ENCODE peak calls at places on chromosomes 4 and X, in five cellular contexts. D is fibroblast of villous mesenchyme, X is mammary epithelial cell, A is fibroblast of the aortic adventitia, Z is hepatocyte. F is an unnamed sample.

GRCh38 chrX:78650906-78651437 is 8.2 kb downstream of the RTL3 start:
- DNase-seq in D (peak; percentile 40), X (no peak), A (peak; percentile 63), Z (no peak), F (peak; percentile 91)

GRCh38 chr4:119040711-119041185 is 94.9 kb upstream of the MYOZ2 start:
- DNase-seq in Z (no peak), D (peak; percentile 86), A (peak; percentile 91), X (peak; percentile 83), F (peak; percentile 94)

GRCh38 chr4:158571736-158572135 is 50.1 kb downstream of the RXFP1 start:
- DNase-seq in A (no peak), Z (no peak), X (no peak), D (no peak), F (no peak)

GRCh38 chr4:52600275-52600674 is 58.8 kb downstream of the USP46 start:
- DNase-seq in D (no peak), X (no peak), Z (no peak), A (no peak), F (no peak)

GRCh38 chr4:109015413-109015810 is 252.6 kb upstream of the ETNPPL start:
- DNase-seq in D (no peak), A (no peak), Z (no peak), X (no peak), F (no peak)

GRCh38 chr4:179662522-179662921 is 2220.3 kb upstream of the AGA start:
- DNase-seq in D (no peak), A (no peak), Z (no peak), X (no peak), F (no peak)

GRCh38 chr4:123588631-123589223 is 192.1 kb downstream of the SPRY1 start:
- DNase-seq in X (peak; percentile 88), A (peak; percentile 25), D (peak; percentile 94), Z (peak; percentile 19), F (peak; percentile 61)

GRCh38 chr4:53515076-53515475 is 76.2 kb downstream of the LNX1 start:
- DNase-seq in Z (no peak), A (no peak), D (no peak), X (no peak), F (no peak)

GRCh38 chr4:185933078-185933581 is 121.1 kb upstream of the SORBS2 start:
- DNase-seq in Z (no peak), X (peak; percentile 6), D (no peak), A (peak; percentile 70), F (peak; percentile 68)

GRCh38 chr4:37573566-37573965 is 112.6 kb downstream of the RELL1 start:
- DNase-seq in X (no peak), A (no peak), D (no peak), Z (no peak), F (no peak)

GRCh38 chrX:63920875-63921274 is 135.9 kb upstream of the ARHGEF9 start:
- DNase-seq in Z (no peak), D (no peak), X (no peak), A (no peak), F (no peak)

GRCh38 chr4:86657382-86657781 is 63.3 kb downstream of the PTPN13 start:
- DNase-seq in X (no peak), D (no peak), A (no peak), Z (no peak), F (no peak)

GRCh38 chrX:140733766-140734342 is 24.3 kb downstream of the LINC00632 start:
- DNase-seq in A (peak; percentile 63), D (peak; percentile 42), Z (peak; percentile 61), X (peak; percentile 25), F (peak; percentile 40)

GRCh38 chrX:15376956-15377355 is 7.3 kb downstream of the VEGFD start:
- DNase-seq in X (no peak), Z (no peak), D (peak; percentile 2), A (peak; percentile 22), F (peak; percentile 63)

GRCh38 chr4:143346208-143346607 is 9.5 kb downstream of the GAB1 start:
- DNase-seq in Z (peak; percentile 47), A (no peak), X (peak; percentile 95), D (no peak), F (no peak)

GRCh38 chrX:47574096-47574553 is 8.1 kb upstream of the TIMP1 start:
- DNase-seq in D (no peak), Z (peak; percentile 35), A (no peak), X (no peak), F (no peak)

GRCh38 chrX:96004386-96004785 is 680.3 kb upstream of the DIAPH2 start:
- DNase-seq in A (peak; percentile 58), X (peak; percentile 45), D (no peak), Z (no peak), F (peak; percentile 0)

GRCh38 chr4:152572417-152573086 is 36.7 kb upstream of the FBXW7 start:
- DNase-seq in Z (peak; percentile 73), A (peak; percentile 87), D (peak; percentile 95), X (peak; percentile 55), F (peak; percentile 15)

GRCh38 chr4:2802618-2803531 is 10.0 kb downstream of the SH3BP2 start:
- DNase-seq in A (no peak), D (no peak), Z (no peak), X (no peak), F (no peak)

DNA sequence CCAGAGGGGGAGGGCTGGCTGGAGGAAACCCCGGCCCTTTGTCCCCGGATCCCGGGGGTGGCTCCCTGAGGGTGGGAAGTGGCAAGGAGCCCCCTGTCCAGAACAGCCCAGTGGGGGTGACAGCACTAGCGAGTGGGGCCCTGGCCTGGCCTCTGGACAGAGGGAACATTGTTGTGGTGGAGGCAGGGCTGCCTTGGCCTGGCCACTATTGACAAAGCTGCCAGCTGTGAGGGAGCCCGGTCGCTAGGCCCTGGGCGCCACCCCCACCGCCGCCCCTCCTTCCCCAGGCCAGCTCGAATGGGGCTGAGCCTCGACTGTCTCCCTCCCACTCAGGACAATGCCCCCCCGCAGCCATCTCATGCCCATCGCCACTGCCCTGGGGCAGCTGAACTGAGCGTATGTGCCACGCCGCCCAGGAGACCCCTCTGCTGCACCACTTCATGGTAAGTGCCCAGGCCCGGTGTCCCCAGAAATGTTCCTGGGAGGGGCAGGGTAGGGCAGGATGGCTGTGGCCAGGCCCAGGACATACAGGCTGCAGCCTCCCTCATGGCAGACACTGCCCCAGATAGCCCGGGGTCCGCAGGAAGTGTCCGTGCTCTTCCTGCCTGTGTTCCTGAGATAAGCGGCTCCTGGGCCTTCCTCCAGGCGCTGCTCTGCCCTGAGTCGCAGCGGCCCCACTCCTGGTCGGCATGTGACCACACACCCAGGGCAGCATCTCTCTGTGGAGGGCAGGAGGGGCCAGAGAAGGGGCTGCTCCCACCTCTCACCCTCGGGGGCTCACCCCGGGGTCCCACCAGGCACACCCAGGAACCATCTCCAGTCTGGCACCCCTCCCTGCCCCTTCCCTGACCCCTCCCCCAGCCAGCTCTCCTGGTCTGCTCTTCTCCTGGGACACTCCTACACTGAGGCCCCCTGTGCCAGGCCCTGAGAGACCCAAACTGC is 1.4 kb downstream of the PLXNB3 start:
- DNase-seq in X (no peak), A (no peak), D (peak; percentile 23), Z (no peak), F (no peak)
- H3K4me3 ChIP-seq in X (peak overlapping the region; percentile 68), A (peak overlapping the region; percentile 47), D (peak overlapping the region; percentile 52), Z (no peak overlapping the region), F (peak overlapping the region; percentile 61)

GRCh38 chr4:145539677-145540076 is 58.0 kb downstream of the SMAD1 start:
- DNase-seq in A (no peak), X (no peak), D (no peak), Z (no peak), F (no peak)
- H3K4me3 ChIP-seq in A (no peak overlapping the region), X (no peak overlapping the region), D (no peak overlapping the region), Z (no peak overlapping the region), F (no peak overlapping the region)

DNA sequence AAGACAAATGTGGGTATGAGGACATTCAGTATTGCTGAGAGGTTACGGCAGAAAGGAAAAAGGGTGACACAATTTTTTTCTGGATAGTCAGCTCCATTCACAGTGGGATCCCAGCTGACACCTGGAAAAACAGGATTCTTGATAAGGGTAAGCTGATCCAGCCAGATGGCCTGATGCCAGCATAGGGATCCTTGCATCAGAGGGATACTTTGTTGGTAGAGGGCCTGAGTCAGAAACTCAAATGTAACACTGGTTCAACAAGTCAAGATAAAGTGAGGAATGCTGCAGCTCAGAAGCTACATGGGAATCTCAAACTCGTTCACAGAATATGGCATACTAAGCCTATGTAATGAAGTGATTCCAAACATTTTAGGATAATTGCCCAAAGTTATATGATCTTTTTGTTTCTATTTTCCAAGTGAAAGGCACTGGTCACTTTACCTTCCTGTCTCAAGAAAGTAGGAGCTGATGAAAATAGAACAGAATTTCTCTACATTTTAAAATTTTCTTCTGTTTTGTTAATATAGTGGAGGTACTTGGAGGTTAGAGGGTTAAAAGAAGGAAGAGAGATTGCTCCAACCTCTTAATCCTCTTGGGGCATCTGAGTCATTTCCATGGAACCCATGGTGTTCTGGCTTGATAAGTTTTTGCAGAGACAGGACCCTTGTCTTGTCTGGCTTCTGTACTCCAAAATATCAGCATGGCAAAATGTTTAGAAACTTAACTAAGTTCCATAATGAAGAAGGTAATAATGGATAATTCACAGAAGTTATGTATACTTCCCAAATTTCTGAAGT is 727.0 kb downstream of the C4orf33 start:
- DNase-seq in X (no peak), A (peak; percentile 5), Z (peak; percentile 48), D (no peak), F (no peak)
- H3K4me3 ChIP-seq in X (no peak overlapping the region), A (no peak overlapping the region), Z (no peak overlapping the region), D (no peak overlapping the region), F (no peak overlapping the region)

DNA sequence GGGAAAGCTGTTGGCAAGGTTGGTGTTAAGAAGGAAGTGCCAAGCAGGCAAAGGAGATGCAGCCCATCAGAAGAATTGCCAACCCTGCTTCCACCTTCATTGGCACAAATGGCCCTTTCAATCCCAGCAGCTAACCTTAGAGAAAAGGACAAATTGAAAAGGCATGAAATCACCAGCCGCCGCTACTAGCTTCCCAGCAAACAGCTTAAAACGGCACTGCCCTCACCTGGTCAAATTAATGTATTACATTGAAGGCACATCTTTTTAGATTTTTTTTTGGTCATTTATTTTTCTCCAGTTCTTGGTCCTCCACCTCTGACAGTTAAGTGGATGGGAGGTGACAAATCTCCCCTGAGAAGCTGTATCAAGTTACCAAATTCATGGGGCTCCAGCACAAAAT is 51.0 kb upstream of the NHSL2 start:
- DNase-seq in Z (peak; percentile 62), X (peak; percentile 36), A (peak; percentile 55), D (peak; percentile 33), F (peak; percentile 36)
- H3K4me3 ChIP-seq in Z (no peak overlapping the region), X (no peak overlapping the region), A (no peak overlapping the region), D (no peak overlapping the region), F (no peak overlapping the region)

GRCh38 chrX:120793098-120793497 is 82.6 kb downstream of the CT47B1 start:
- DNase-seq in Z (no peak), X (no peak), D (no peak), A (no peak), F (no peak)

GRCh38 chrX:120791013-120791643 is 84.5 kb downstream of the CT47B1 start:
- DNase-seq in X (peak; percentile 51), A (peak; percentile 73), Z (peak; percentile 31), D (peak; percentile 56), F (peak; percentile 87)

GRCh38 chrX:120794525-120794975 is 81.1 kb downstream of the CT47B1 start:
- DNase-seq in A (peak; percentile 75), D (no peak), X (peak; percentile 37), Z (no peak), F (no peak)

GRCh38 chrX:120790552-120790951 is 85.1 kb downstream of the CT47B1 start:
- DNase-seq in A (no peak), Z (no peak), D (no peak), X (no peak), F (no peak)

GRCh38 chrX:120790118-120790517 is 85.5 kb downstream of the CT47B1 start:
- DNase-seq in A (peak; percentile 91), D (peak; percentile 75), X (peak; percentile 55), Z (peak; percentile 83), F (peak; percentile 76)
- H3K4me3 ChIP-seq in A (no peak overlapping the region), D (no peak overlapping the region), X (no peak overlapping the region), Z (no peak overlapping the region), F (no peak overlapping the region)

GRCh38 chr4:163495900-163496299 is 1.4 kb downstream of the TMA16 start:
- DNase-seq in Z (no peak), X (peak; percentile 1), D (no peak), A (no peak), F (no peak)
- H3K4me3 ChIP-seq in Z (peak overlapping the region; percentile 61), X (peak overlapping the region; percentile 57), D (peak overlapping the region; percentile 98), A (peak overlapping the region; percentile 88), F (peak overlapping the region; percentile 93)

GRCh38 chrX:150694738-150695410 is 1.7 kb downstream of the MTMR1 start:
- DNase-seq in A (no peak), Z (no peak), X (no peak), D (no peak), F (no peak)
- H3K4me3 ChIP-seq in A (no peak overlapping the region), Z (no peak overlapping the region), X (no peak overlapping the region), D (no peak overlapping the region), F (peak overlapping the region; percentile 10)

F was measured in AG10803.